ENCODE peak calls at places on chromosomes 6 and 20, in nine cellular contexts. A is activated T-cell treated with anti-CD3 and anti-CD28 coated beads for 24 hours, W is amniotic epithelial cell, L is brain microvascular endothelial cell, X is caudate nucleus, Z is amniotic stem cell, V is activated T-helper 1 cell treated with Interleukin-2 at 50 U/mL for 16 hours, P is uterus, Y is Peyer's patch. H is an unnamed sample.

GRCh38 chr6:148735996-148736395 is 10.8 kb upstream of the UST start:
- DNase-seq in Y (no peak), L (no peak), A (no peak), W (no peak), Z (no peak), P (no peak), V (no peak), X (no peak), H (no peak)

GRCh38 chr6:157842213-157842612 is 19.2 kb downstream of the SNX9 start:
- DNase-seq in W (no peak), X (no peak), P (no peak), Z (no peak), L (no peak), Y (no peak), V (no peak), A (no peak), H (no peak)

GRCh38 chr20:21808863-21809664 is 103.6 kb downstream of the PAX1 start:
- DNase-seq in P (no peak), X (no peak), V (no peak), L (no peak), A (peak; percentile 10), Y (no peak), W (no peak), Z (no peak), H (no peak)

GRCh38 chr6:124958149-124958548 is 4.1 kb upstream of the RNF217 start:
- DNase-seq in V (no peak), X (no peak), A (no peak), P (no peak), Y (no peak), L (no peak), W (no peak), Z (no peak), H (no peak)

GRCh38 chr20:23295934-23296333 is 54.7 kb upstream of the NXT1 start:
- DNase-seq in V (no peak), L (no peak), P (no peak), W (no peak), Z (no peak), Y (no peak), A (no peak), X (no peak), H (no peak)

GRCh38 chr6:10054662-10055061 is 360.2 kb downstream of the TFAP2A start:
- DNase-seq in P (no peak), A (no peak), Y (no peak), V (no peak), W (no peak), L (no peak), X (no peak), Z (no peak), H (no peak)

GRCh38 chr20:21391495-21392298 is 5.6 kb downstream of the NKX2-4 start:
- DNase-seq in Z (no peak), L (no peak), V (no peak), A (no peak), Y (no peak), X (no peak), W (no peak), P (no peak), H (no peak)

GRCh38 chr6:30730611-30731435 is 10.7 kb downstream of the TUBB start:
- DNase-seq in Z (no peak), A (peak; percentile 83), W (peak; percentile 69), V (peak; percentile 76), L (no peak), P (peak; percentile 62), X (peak; percentile 28), Y (peak; percentile 86), H (peak; percentile 53)

GRCh38 chr6:147507162-147508072 is 1.1 kb upstream of the SAMD5 start:
- DNase-seq in W (no peak), Y (no peak), Z (no peak), P (peak; percentile 18), L (peak; percentile 16), V (no peak), X (peak; percentile 15), A (no peak), H (no peak)

GRCh38 chr6:38640216-38640909 is 634 bp upstream of the BTBD9 start:
- DNase-seq in V (no peak), A (no peak), X (no peak), Y (peak; percentile 18), P (no peak), W (no peak), L (no peak), Z (no peak), H (no peak)

GRCh38 chr20:43458422-43458924 is 777 bp downstream of the SRSF6 start:
- DNase-seq in W (no peak), L (no peak), P (peak; percentile 28), A (no peak), V (no peak), Y (no peak), X (no peak), Z (no peak), H (no peak)

H was measured in H4.